ENCODE peak calls at places on chromosomes 16 and 17, in six cellular contexts. M is GM12892, I is K562, J is H1, V is GM12878, P is HepG2. S is an unnamed sample.

GRCh38 chr17:74201250-74201649 is 2.2 kb upstream of the RPL38 start:
- DNase-seq in M (no peak), I (peak; percentile 46), J (no peak), V (no peak), P (no peak), S (no peak)

GRCh38 chr17:48571826-48572417 is 6.2 kb downstream of the HOXB4 start:
- DNase-seq in M (no peak), I (no peak), J (no peak), V (no peak), P (no peak), S (no peak)

GRCh38 chr17:208429-208828 is 27.0 kb upstream of the DOC2B start:
- DNase-seq in M (no peak), I (no peak), J (no peak), V (no peak), P (no peak), S (no peak)

GRCh38 chr16:23323224-23324030 is 21.3 kb downstream of the SCNN1B start:
- DNase-seq in M (no peak), I (no peak), J (no peak), V (peak; percentile 84), P (no peak), S (no peak)

GRCh38 chr16:73448970-73449369 is 401.0 kb upstream of the ZFHX3 start:
- DNase-seq in M (no peak), I (no peak), J (no peak), V (no peak), P (no peak), S (no peak)

GRCh38 chr17:42509916-42510315 is 26.1 kb upstream of the NAGLU start:
- DNase-seq in M (no peak), I (no peak), J (no peak), V (no peak), P (no peak), S (no peak)

GRCh38 chr17:56347646-56348045 is 194.4 kb downstream of the ANKFN1 start:
- DNase-seq in M (no peak), I (no peak), J (no peak), V (no peak), P (no peak), S (no peak)

GRCh38 chr17:65190467-65191095 is 53.4 kb downstream of the RGS9 start:
- DNase-seq in M (no peak), I (no peak), J (no peak), V (no peak), P (no peak), S (no peak)

GRCh38 chr16:67673712-67674580 is 7.3 kb downstream of the C16orf86 start:
- DNase-seq in M (no peak), I (no peak), J (no peak), V (no peak), P (no peak), S (no peak)
- TF ChIP-seq TAF1 in M (no peak), I (no peak), J (no peak), V (no peak), P (no peak), S (no peak)

GRCh38 chr16:3099732-3100499 is 822 bp upstream of the ZSCAN10 start:
- DNase-seq in M (peak; percentile 94), I (peak; percentile 98), J (peak; percentile 86), V (no peak), P (peak; percentile 81), S (peak; percentile 93)
- TF ChIP-seq POLR2AphosphoS5 in M (no peak), I (no peak), J (peak; percentile 93), V (no peak), P (peak; percentile 50), S (no peak)

GRCh38 chr17:36813357-36813756 is 123.9 kb upstream of the LHX1 start:
- DNase-seq in M (no peak), I (no peak), J (no peak), V (no peak), P (no peak), S (no peak)

GRCh38 chr17:36812762-36813161 is 124.5 kb upstream of the LHX1 start:
- DNase-seq in M (no peak), I (no peak), J (no peak), V (no peak), P (no peak), S (no peak)

GRCh38 chr17:36814958-36815357 is 122.3 kb upstream of the LHX1 start:
- DNase-seq in M (no peak), I (no peak), J (no peak), V (no peak), P (no peak), S (no peak)

GRCh38 chr17:36816214-36816613 is 121.1 kb upstream of the LHX1 start:
- DNase-seq in M (no peak), I (no peak), J (no peak), V (no peak), P (no peak), S (no peak)

DNA sequence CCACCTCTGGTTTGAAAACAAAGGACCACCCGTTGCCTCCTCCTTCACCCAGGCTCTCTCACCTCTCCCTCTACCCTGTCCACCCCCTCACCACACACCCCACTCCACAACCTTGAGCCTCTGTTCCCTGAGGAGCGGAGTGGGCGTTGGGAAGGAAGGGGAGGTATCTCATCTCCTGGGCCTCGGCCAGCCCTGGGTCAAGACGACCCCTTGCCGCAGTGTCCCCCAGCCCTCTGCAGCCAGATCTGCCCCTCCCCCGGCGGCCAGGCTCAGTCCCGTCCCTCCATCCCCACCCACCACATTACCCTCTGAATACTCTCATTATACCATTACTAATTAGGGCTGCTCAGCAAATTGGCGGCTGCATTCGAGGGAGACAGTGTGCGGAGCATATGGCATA is 123.3 kb upstream of the LHX1 start:
- DNase-seq in M (no peak), I (no peak), J (no peak), V (no peak), P (no peak), S (no peak)
- TF ChIP-seq POLR2A in M (no peak), I (no peak), J (no peak), V (no peak), P (no peak), S (no peak)

GRCh38 chr16:76899767-76900166 is 291.2 kb upstream of the MON1B start:
- DNase-seq in M (no peak), I (no peak), J (no peak), V (no peak), P (no peak), S (no peak)

GRCh38 chr16:76897816-76898215 is 293.2 kb upstream of the MON1B start:
- DNase-seq in M (no peak), I (no peak), J (no peak), V (no peak), P (no peak), S (no peak)

GRCh38 chr16:76906552-76906951 is 284.4 kb upstream of the MON1B start:
- DNase-seq in M (no peak), I (no peak), J (no peak), V (no peak), P (no peak), S (no peak)

DNA sequence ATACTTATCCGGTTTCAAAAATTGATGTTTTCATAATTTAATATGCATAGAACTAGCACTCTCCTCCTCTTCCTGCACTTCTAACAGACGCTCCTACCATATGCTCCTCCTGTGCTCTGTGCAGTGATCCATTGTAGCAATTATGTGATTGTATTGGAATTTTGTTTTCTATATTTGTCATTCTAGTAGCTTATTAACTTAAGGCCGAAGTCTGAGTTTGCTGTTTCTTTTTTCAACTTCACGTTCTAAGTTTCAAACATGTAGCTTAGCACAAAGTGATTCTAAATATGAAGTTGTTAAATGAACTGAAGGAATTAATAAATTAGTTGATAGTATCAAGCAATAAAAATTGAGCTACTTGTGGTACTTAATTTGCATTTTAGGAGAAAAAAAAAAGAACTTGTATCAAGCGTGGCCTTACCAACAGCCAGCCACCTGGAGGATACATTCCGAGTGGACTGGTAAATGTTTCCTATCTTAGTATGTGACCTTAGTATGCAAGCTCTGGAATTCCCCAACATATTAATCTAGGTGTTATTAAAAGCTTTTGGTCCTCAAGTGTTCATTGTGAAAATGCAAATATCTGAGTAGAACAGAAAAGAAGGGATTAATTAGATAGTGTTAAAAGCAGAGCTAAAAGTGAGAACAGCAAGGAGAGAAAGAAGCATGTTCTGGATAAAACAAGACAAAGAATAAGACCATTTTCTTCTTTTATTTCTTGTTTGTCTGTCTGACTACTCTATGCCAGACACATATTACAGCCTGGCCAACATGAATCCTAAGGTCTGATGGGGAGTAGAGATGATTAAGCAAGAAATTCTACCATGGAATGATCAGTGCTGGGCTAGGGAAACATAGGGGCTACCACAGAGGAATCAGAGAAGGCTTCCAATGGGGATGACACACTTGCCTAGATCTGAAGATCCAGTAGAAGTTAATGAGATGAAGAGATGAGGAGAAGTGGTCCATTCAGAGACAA is 290.4 kb upstream of the MON1B start:
- DNase-seq in M (no peak), I (no peak), J (no peak), V (no peak), P (no peak), S (no peak)
- TF ChIP-seq TAF1 in M (no peak), I (no peak), J (no peak), V (no peak), P (no peak), S (no peak)

GRCh38 chr17:40068917-40069750 is 6.4 kb downstream of the THRA start:
- DNase-seq in M (no peak), I (peak; percentile 64), J (no peak), V (peak; percentile 35), P (no peak), S (peak; percentile 51)

GRCh38 chr17:40070895-40071719 is 8.3 kb downstream of the THRA start:
- DNase-seq in M (no peak), I (no peak), J (no peak), V (no peak), P (no peak), S (no peak)

GRCh38 chr17:40070644-40070894 is 7.8 kb downstream of the THRA start:
- DNase-seq in M (no peak), I (no peak), J (no peak), V (no peak), P (no peak), S (no peak)

GRCh38 chr17:40068584-40068916 is 5.8 kb downstream of the THRA start:
- DNase-seq in M (no peak), I (no peak), J (no peak), V (no peak), P (no peak), S (no peak)

GRCh38 chr17:40069751-40070643 is 7.2 kb downstream of the THRA start:
- DNase-seq in M (no peak), I (peak; percentile 59), J (no peak), V (no peak), P (no peak), S (no peak)
- TF ChIP-seq POLR2AphosphoS5 in M (no peak), I (no peak), J (no peak), V (no peak), P (no peak), S (no peak)

GRCh38 chr17:28598799-28599310 is at the start of gene SPAG5:
- DNase-seq in M (peak; percentile 93), I (peak; percentile 100), J (peak; percentile 81), V (peak; percentile 80), P (peak; percentile 89), S (peak; percentile 95)
- TF ChIP-seq POLR2A in M (peak; percentile 87), I (peak; percentile 98), J (peak; percentile 92), V (peak; percentile 95), P (peak; percentile 78), S (peak; percentile 89)

GRCh38 chr16:85854935-85855334 is 44.0 kb upstream of the IRF8 start:
- DNase-seq in M (no peak), I (no peak), J (no peak), V (no peak), P (no peak), S (no peak)

GRCh38 chr16:85853641-85854545 is 45.1 kb upstream of the IRF8 start:
- DNase-seq in M (no peak), I (no peak), J (no peak), V (no peak), P (no peak), S (no peak)

GRCh38 chr16:85857406-85857805 is 41.6 kb upstream of the IRF8 start:
- DNase-seq in M (no peak), I (no peak), J (no peak), V (no peak), P (no peak), S (no peak)

GRCh38 chr16:85856585-85856984 is 42.4 kb upstream of the IRF8 start:
- DNase-seq in M (no peak), I (no peak), J (no peak), V (no peak), P (no peak), S (no peak)

GRCh38 chr16:85856054-85856453 is 42.9 kb upstream of the IRF8 start:
- DNase-seq in M (no peak), I (no peak), J (no peak), V (no peak), P (no peak), S (no peak)
- TF ChIP-seq TAF1 in M (no peak), I (no peak), J (no peak), V (no peak), P (no peak), S (no peak)